ENCODE peak calls at places on chromosomes 2 and 18, in five cellular contexts. Z is T-helper 17 cell; P is stimulated activated CD4-positive, alpha-beta T cell treated with anti-CD3 and anti-CD28 coated beads, Interleukin-4, amount 100 ng/mL, for 48 hours; X is germinal center; D is cardiac muscle cell. U is an unnamed sample.

GRCh38 chr18:57863706-57864105 is 60.6 kb upstream of the ATP8B1 start:
- DNase-seq in P (no peak), X (no peak), Z (no peak), D (no peak), U (no peak)

GRCh38 chr2:85765081-85765731 is 11.4 kb downstream of the ATOH8 start:
- DNase-seq in Z (no peak), P (no peak), D (peak), X (no peak), U (no peak)

GRCh38 chr2:45014016-45014702 is 4.9 kb upstream of the SIX2 start:
- DNase-seq in P (peak), D (peak), Z (no peak), X (peak), U (no peak)

GRCh38 chr2:42368817-42369550 is 8.0 kb upstream of the COX7A2L start:
- DNase-seq in X (no peak), D (no peak), Z (no peak), P (no peak), U (no peak)

GRCh38 chr18:26729439-26729838 is 136.1 kb downstream of the AQP4 start:
- DNase-seq in D (no peak), Z (no peak), P (no peak), X (no peak), U (no peak)

GRCh38 chr2:129242201-129242710 is 737.2 kb upstream of the RAB6C start:
- DNase-seq in X (no peak), D (no peak), P (no peak), Z (no peak), U (no peak)

GRCh38 chr2:33123216-33123615 is 176.5 kb downstream of the LTBP1 start:
- DNase-seq in X (no peak), Z (no peak), D (no peak), P (no peak), U (no peak)

GRCh38 chr2:187438459-187438858 is 9.6 kb downstream of the CALCRL start:
- DNase-seq in X (no peak), Z (no peak), P (no peak), D (no peak), U (no peak)

GRCh38 chr2:204049635-204050034 is 113.1 kb downstream of the ICOS start:
- DNase-seq in X (no peak), P (no peak), D (no peak), Z (no peak), U (no peak)

GRCh38 chr2:149125031-149125725 is 86.7 kb downstream of the LYPD6B start:
- DNase-seq in Z (no peak), P (no peak), X (no peak), D (no peak), U (no peak)

GRCh38 chr2:8086796-8087479 is 594.9 kb upstream of the ID2 start:
- DNase-seq in P (no peak), D (no peak), X (no peak), Z (no peak), U (peak)

GRCh38 chr2:5696351-5696740 is 4.2 kb downstream of the SOX11 start:
- DNase-seq in X (no peak), P (no peak), Z (no peak), D (peak), U (no peak)